ENCODE peak calls at places on chromosomes 2 and 18, in nine cellular contexts. T is heart right ventricle; Q is esophagus squamous epithelium; L is DND-41; R is naive thymus-derived CD4-positive, alpha-beta T cell; B is right lobe of liver; W is keratinocyte; F is lower lobe of right lung; K is thoracic aorta. X is an unnamed sample. For H3K27me3 and H3K4me1, the result is how much of the 10 kb centered on the place peaks cover.

GRCh38 chr2:36635194-36635593 is 37.2 kb upstream of the FEZ2 start:
- DNase-seq in K (no peak), T (no peak), F (no peak), R (no peak), Q (no peak), W (no peak), B (no peak), L (no peak), X (no peak)

GRCh38 chr2:144477281-144477942 is 42.5 kb downstream of the ZEB2 start:
- DNase-seq in L (no peak), K (no peak), F (no peak), B (no peak), Q (no peak), W (no peak), R (no peak), T (no peak), X (no peak)

GRCh38 chr2:27807476-27807875 is 36.0 kb downstream of the MRPL33 start:
- DNase-seq in B (peak), Q (no peak), T (no peak), R (no peak), F (peak), K (no peak), W (no peak), L (no peak), X (peak)

GRCh38 chr18:25561923-25562322 is 210.0 kb upstream of the ZNF521 start:
- DNase-seq in T (no peak), B (no peak), F (no peak), K (no peak), R (no peak), W (no peak), Q (no peak), L (peak), X (peak)

GRCh38 chr18:61443311-61443710 is 110.1 kb downstream of the CDH20 start:
- DNase-seq in T (no peak), Q (no peak), F (no peak), B (no peak), K (no peak), W (no peak), R (no peak), L (no peak), X (no peak)

GRCh38 chr2:36618381-36618780 is 20.4 kb upstream of the FEZ2 start:
- DNase-seq in W (no peak), Q (no peak), K (no peak), L (peak), R (no peak), F (no peak), T (peak), B (no peak), X (peak)

GRCh38 chr2:216732334-216732733 is 37.0 kb upstream of the IGFBP5 start:
- DNase-seq in K (no peak), R (no peak), F (no peak), Q (no peak), T (no peak), W (no peak), L (no peak), B (no peak), X (no peak)

GRCh38 chr2:168592181-168592831 is 136.2 kb downstream of the CERS6 start:
- DNase-seq in T (no peak), R (no peak), B (no peak), K (no peak), Q (no peak), L (no peak), F (no peak), W (no peak), X (no peak)

GRCh38 chr18:55477537-55478300 is 110.3 kb downstream of the TCF4 start:
- DNase-seq in R (no peak), T (no peak), B (peak), F (no peak), W (no peak), L (peak), K (no peak), Q (no peak), X (peak)

GRCh38 chr2:20622296-20622686 is 28.6 kb downstream of the HS1BP3 start:
- DNase-seq in F (peak), R (no peak), B (peak), W (no peak), T (no peak), K (no peak), Q (no peak), L (no peak), X (no peak)

GRCh38 chr2:37643102-37644078 is 28.1 kb downstream of the CDC42EP3 start:
- DNase-seq in K (no peak), R (no peak), L (no peak), Q (no peak), T (no peak), F (no peak), B (no peak), W (no peak), X (no peak)

GRCh38 chr18:78781601-78781960 is 198.0 kb upstream of the SALL3 start:
- DNase-seq in K (no peak), F (no peak), Q (no peak), R (no peak), W (no peak), T (no peak), L (no peak), B (no peak), X (no peak)

GRCh38 chr18:36518839-36519238 is 221.3 kb downstream of the FHOD3 start:
- DNase-seq in K (no peak), T (no peak), W (no peak), Q (no peak), L (no peak), B (no peak), F (no peak), R (no peak), X (no peak)

GRCh38 chr2:15668611-15669305 is 77.1 kb downstream of the DDX1 start:
- DNase-seq in W (no peak), K (no peak), L (no peak), T (no peak), F (no peak), Q (no peak), R (no peak), B (no peak), X (no peak)

GRCh38 chr2:37376421-37377186 is 32.2 kb downstream of the QPCT start:
- DNase-seq in F (no peak), L (peak), Q (no peak), T (no peak), K (no peak), W (no peak), B (no peak), R (no peak), X (no peak)

GRCh38 chr2:26175716-26176615 is 3.1 kb downstream of the GAREM2 start:
- DNase-seq in L (no peak), Q (no peak), K (no peak), R (no peak), F (no peak), W (no peak), B (no peak), T (no peak), X (no peak)

GRCh38 chr2:160952462-160952861 is 207.8 kb upstream of the TANK start:
- DNase-seq in B (no peak), T (peak), R (no peak), K (peak), W (no peak), Q (no peak), L (no peak), F (peak), X (no peak)

GRCh38 chr2:177465400-177466138 is 73.0 kb downstream of the AGPS start:
- DNase-seq in B (no peak), L (no peak), K (no peak), T (no peak), W (no peak), Q (no peak), F (no peak), R (no peak), X (no peak)

GRCh38 chr2:196176142-196176738 is 4.9 kb upstream of the STK17B start:
- DNase-seq in F (no peak), W (no peak), Q (peak), T (no peak), R (peak), K (no peak), B (no peak), L (peak), X (peak)

GRCh38 chr18:75133721-75134645 is 75.0 kb downstream of the PTGR3 start:
- DNase-seq in B (no peak), L (no peak), T (no peak), R (no peak), F (no peak), Q (no peak), K (no peak), W (no peak), X (no peak)

GRCh38 chr2:8543412-8544167 is 138.3 kb upstream of the ID2 start:
- DNase-seq in F (peak), R (no peak), T (peak), K (peak), W (no peak), L (peak), B (peak), Q (peak), X (peak)

GRCh38 chr2:225399509-225399908 is at the start of gene NYAP2:
- DNase-seq in W (no peak), R (no peak), L (no peak), F (no peak), Q (no peak), T (no peak), K (no peak), B (no peak), X (no peak)

GRCh38 chr2:56337342-56337741 is 153.6 kb downstream of the CCDC85A start:
- DNase-seq in Q (no peak), F (no peak), R (no peak), K (no peak), W (no peak), B (no peak), L (no peak), T (peak), X (peak)

GRCh38 chr2:16632615-16633014 is 33.0 kb downstream of the CYRIA start:
- DNase-seq in K (no peak), L (no peak), R (no peak), B (no peak), Q (no peak), W (no peak), T (no peak), F (no peak), X (no peak)

GRCh38 chr18:63320041-63320689 is 596 bp upstream of the BCL2 start:
- DNase-seq in T (peak), K (peak), F (peak), B (peak), R (peak), W (no peak), Q (peak), L (peak), X (peak)

GRCh38 chr18:44895176-44895798 is 214.6 kb downstream of the SETBP1 start:
- DNase-seq in L (peak), B (peak), W (peak), Q (no peak), F (no peak), R (no peak), T (peak), K (no peak), X (peak)

GRCh38 chr2:217887841-217888665 is 114.7 kb downstream of the TNS1 start:
- DNase-seq in K (no peak), L (no peak), Q (no peak), R (no peak), T (peak), F (peak), B (peak), W (no peak), X (no peak)

GRCh38 chr2:33166287-33166881 is 219.6 kb downstream of the LTBP1 start:
- DNase-seq in R (no peak), K (no peak), T (no peak), F (no peak), L (no peak), Q (no peak), W (no peak), B (no peak), X (no peak)

GRCh38 chr2:172455121-172455515 is 27.7 kb downstream of the ITGA6 start:
- DNase-seq in R (no peak), T (no peak), W (no peak), B (no peak), K (no peak), L (no peak), Q (no peak), F (no peak), X (peak)

GRCh38 chr2:200129756-200130462 is 174.5 kb downstream of the MAIP1 start:
- DNase-seq in R (no peak), L (no peak), T (no peak), Q (no peak), W (peak), K (no peak), F (no peak), B (no peak), X (no peak)

GRCh38 chr2:14915983-14916382 is 283.5 kb downstream of the LRATD1 start:
- DNase-seq in W (no peak), K (no peak), Q (no peak), B (no peak), F (no peak), T (no peak), R (no peak), L (no peak), X (no peak)

DNA sequence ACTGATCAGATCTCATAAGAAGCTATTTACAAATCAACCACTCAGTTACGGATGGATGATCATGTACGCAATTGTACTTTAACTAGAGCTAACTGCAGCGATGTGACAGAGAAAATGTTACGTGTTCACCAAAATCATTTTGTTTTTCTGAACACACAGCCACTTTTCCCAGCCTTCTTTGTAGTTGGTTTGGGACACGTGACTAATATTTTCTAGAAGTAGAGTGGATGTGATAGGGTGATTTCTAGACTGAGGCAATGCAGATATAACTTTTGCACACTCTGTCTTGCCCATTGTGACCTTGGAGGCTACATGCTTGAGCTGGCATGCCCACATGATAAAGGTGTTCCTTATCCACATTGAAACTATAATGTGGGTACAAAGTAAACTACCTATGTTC is 9.9 kb upstream of the SLC9A4 start:
- DNase-seq in L (no peak), K (no peak), F (no peak), B (no peak), T (no peak), R (no peak), W (no peak), Q (no peak), X (no peak)
- H3K27me3 ChIP-seq in L (under half), K (under half), F (under half), B (under half), T (under half), R (under half), W (under half), Q (under half), X (under half)

DNA sequence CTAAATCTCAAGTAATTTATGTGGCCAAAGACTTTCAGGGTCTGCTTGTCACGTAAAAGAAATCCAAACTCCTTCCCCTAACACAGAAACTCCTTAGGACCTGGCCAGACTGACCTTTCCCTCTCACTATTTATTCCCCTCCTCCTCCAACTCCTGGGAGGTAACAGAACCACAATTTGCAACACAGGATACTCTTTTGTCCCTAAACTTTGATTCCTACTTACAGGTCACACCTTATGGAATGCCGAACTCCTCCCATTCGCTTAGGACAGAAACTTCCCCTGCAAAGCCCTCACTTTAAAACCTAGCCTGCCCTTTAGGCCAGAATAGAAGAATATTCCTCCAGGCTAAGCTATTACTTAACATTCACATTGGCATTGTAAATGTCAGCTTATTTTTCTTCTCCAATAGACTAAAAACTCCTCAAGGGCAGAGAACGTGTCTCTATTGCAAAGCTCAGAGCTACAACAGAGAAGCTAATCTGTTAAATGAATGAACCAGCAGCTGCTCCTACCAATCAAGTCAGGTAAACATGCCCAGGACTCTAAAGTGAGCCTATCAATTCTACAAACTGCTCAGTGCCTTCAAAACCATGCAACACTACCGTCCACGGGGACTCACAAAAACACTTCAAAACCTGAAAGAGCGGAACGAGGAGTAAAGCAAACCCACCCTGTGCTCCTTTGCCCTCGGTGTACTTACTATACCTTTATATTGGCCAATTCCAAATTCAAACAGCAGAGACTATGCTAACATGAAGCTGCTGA is 6.1 kb downstream of the INO80D start:
- DNase-seq in Q (no peak), F (no peak), B (no peak), K (no peak), L (no peak), W (no peak), T (no peak), R (no peak), X (no peak)
- H3K4me3 ChIP-seq in Q (no peak), F (no peak), B (no peak), K (no peak), L (no peak), W (no peak), T (no peak), R (no peak), X (no peak)

GRCh38 chr18:3658529-3658928 is 208.6 kb downstream of the TGIF1 start:
- DNase-seq in R (no peak), B (no peak), F (no peak), L (no peak), T (no peak), K (no peak), Q (no peak), W (no peak), X (no peak)

GRCh38 chr18:3660719-3661118 is 210.7 kb downstream of the TGIF1 start:
- DNase-seq in Q (no peak), K (no peak), F (no peak), L (no peak), B (no peak), T (no peak), R (no peak), W (no peak), X (no peak)

GRCh38 chr18:3663870-3664512 is 214.0 kb downstream of the TGIF1 start:
- DNase-seq in T (no peak), K (no peak), F (no peak), W (no peak), L (no peak), Q (no peak), R (no peak), B (no peak), X (peak)

GRCh38 chr18:3661989-3662388 is 212.0 kb downstream of the TGIF1 start:
- DNase-seq in L (no peak), R (no peak), B (no peak), F (no peak), Q (no peak), W (no peak), T (no peak), K (no peak), X (no peak)

DNA sequence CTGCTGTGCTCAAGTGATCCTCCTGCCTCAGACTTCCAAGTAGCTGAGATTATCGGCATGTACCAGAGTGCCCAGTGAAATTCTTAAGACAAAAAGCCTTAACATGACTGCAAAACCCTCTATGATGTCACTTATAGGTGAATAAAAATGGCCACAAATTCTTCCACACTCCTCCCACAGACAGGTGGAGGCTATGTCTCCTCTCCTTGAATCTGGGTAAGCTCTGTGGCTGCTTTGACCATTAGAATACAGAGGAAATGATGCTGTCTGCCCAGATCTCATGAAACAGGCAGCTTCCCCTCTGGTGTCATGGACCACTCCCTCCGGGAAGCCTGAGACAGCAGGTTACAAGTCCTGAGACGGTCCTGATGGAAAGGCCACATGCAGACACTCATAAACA is 211.1 kb downstream of the TGIF1 start:
- DNase-seq in F (no peak), R (no peak), T (peak), Q (no peak), K (no peak), W (no peak), L (no peak), B (no peak), X (no peak)
- H3K4me1 ChIP-seq in F (under half), R (under half), T (under half), Q (under half), K (under half), W (under half), L (under half), B (under half), X (under half)

DNA sequence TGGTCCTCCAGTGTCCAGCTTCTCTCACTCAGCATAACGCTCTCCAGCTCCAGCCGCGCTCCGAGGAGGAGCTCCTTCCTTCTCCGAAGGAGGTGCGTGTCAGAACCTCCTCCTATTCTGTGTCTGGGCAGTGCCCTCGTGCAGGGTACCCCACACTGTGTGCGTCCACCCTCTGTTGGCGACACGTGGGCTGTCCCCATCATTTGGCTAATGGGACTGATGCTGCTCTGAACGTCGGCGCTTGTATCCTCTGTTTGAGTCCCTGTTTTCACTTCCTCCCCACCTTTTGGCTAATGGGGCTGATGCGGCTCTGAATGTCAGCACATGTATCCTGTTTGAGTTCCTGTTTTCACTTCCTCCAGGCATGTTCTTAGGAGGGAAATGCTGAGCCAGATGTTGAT is 22.2 kb downstream of the KCNG2 start:
- DNase-seq in L (no peak), F (no peak), B (no peak), R (no peak), T (peak), K (no peak), W (no peak), Q (no peak), X (no peak)
- H3K27me3 ChIP-seq in L (under half), F (under half), B (under half), R (under half), T (under half), K (under half), W (under half), Q (half or more), X (under half)

GRCh38 chr2:64653174-64654062 is at the start of gene SERTAD2:
- DNase-seq in B (peak), W (no peak), T (peak), F (peak), K (peak), R (peak), L (peak), Q (peak), X (peak)

GRCh38 chr2:64655873-64656272 is 2.2 kb upstream of the SERTAD2 start:
- DNase-seq in B (no peak), T (no peak), L (peak), W (no peak), R (no peak), Q (no peak), F (no peak), K (no peak), X (no peak)

GRCh38 chr2:64654063-64654811 is 524 bp upstream of the SERTAD2 start:
- DNase-seq in K (peak), R (peak), W (no peak), F (peak), L (peak), B (peak), Q (peak), T (peak), X (peak)

GRCh38 chr2:64656379-64656778 is 2.7 kb upstream of the SERTAD2 start:
- DNase-seq in R (no peak), T (no peak), F (no peak), L (no peak), B (no peak), W (no peak), Q (no peak), K (no peak), X (no peak)

GRCh38 chr2:64654993-64655666 is 1.4 kb upstream of the SERTAD2 start:
- DNase-seq in R (no peak), Q (no peak), F (no peak), B (no peak), K (no peak), L (peak), T (no peak), W (no peak), X (no peak)
- H3K4me3 ChIP-seq in R (peak), Q (peak), F (peak), B (peak), K (peak), L (no peak), T (peak), W (no peak), X (peak)